ENCODE peak calls at places on chromosomes 12 and 14, in seven cellular contexts. C is lower leg skin, E is endothelial cell of umbilical vein, R is tibial nerve, P is sigmoid colon, W is HCT116, Z is IMR-90. S is an unnamed sample.

GRCh38 chr12:125024949-125025563 is 31.6 kb downstream of the BRI3BP start:
- DNase-seq in W (no peak), R (no peak), C (no peak), E (no peak), P (no peak), Z (no peak), S (no peak)

GRCh38 chr12:9787340-9787737 is 26.6 kb upstream of the CD69 start:
- DNase-seq in P (no peak), W (no peak), E (no peak), Z (peak), C (no peak), R (no peak), S (no peak)

GRCh38 chr12:49339464-49339861 is 2.5 kb upstream of the C1QL4 start:
- DNase-seq in C (peak), Z (no peak), R (no peak), E (no peak), P (peak), W (no peak), S (no peak)

GRCh38 chr12:76766161-76766560 is 2.2 kb downstream of the ZDHHC17 start:
- DNase-seq in R (no peak), Z (no peak), C (no peak), E (no peak), P (no peak), W (no peak), S (no peak)

GRCh38 chr14:25537846-25538455 is 488.0 kb upstream of the STXBP6 start:
- DNase-seq in C (no peak), W (no peak), Z (no peak), R (no peak), P (no peak), E (no peak), S (peak)

GRCh38 chr12:15728118-15728598 is 61.0 kb downstream of the EPS8 start:
- DNase-seq in E (peak), P (no peak), W (peak), Z (peak), R (no peak), C (no peak), S (peak)

GRCh38 chr14:103483600-103483999 is 39.0 kb downstream of the CKB start:
- DNase-seq in R (no peak), C (no peak), E (peak), P (no peak), W (no peak), Z (peak), S (peak)

GRCh38 chr12:53500119-53500775 is 836 bp upstream of the TARBP2 start:
- DNase-seq in W (no peak), P (peak), E (no peak), Z (peak), R (peak), C (peak), S (no peak)

GRCh38 chr12:80810874-80811273 is 94.2 kb downstream of the MYF5 start:
- DNase-seq in P (no peak), W (no peak), C (no peak), R (no peak), E (no peak), Z (peak), S (no peak)

GRCh38 chr12:69405466-69405865 is 45.9 kb downstream of the YEATS4 start:
- DNase-seq in R (no peak), Z (peak), C (no peak), W (peak), E (peak), P (no peak), S (peak)

GRCh38 chr14:77910506-77910905 is 110.6 kb downstream of the ADCK1 start:
- DNase-seq in P (peak), Z (no peak), E (no peak), W (no peak), R (no peak), C (no peak), S (no peak)

GRCh38 chr14:99001241-99001640 is 270.8 kb downstream of the BCL11B start:
- DNase-seq in Z (no peak), P (no peak), C (no peak), E (no peak), W (no peak), R (no peak), S (no peak)

GRCh38 chr12:60834806-60835205 is 1239.0 kb downstream of the SLC16A7 start:
- DNase-seq in C (no peak), Z (no peak), P (no peak), W (no peak), R (no peak), E (no peak), S (no peak)

GRCh38 chr14:91315844-91316267 is 71.4 kb upstream of the GPR68 start:
- DNase-seq in C (no peak), R (no peak), W (no peak), E (no peak), Z (no peak), P (no peak), S (no peak)
- TF ChIP-seq POLR2A in C (no peak), R (no peak), W (no peak), E (no peak), Z (no peak), P (no peak), S (no peak)

DNA sequence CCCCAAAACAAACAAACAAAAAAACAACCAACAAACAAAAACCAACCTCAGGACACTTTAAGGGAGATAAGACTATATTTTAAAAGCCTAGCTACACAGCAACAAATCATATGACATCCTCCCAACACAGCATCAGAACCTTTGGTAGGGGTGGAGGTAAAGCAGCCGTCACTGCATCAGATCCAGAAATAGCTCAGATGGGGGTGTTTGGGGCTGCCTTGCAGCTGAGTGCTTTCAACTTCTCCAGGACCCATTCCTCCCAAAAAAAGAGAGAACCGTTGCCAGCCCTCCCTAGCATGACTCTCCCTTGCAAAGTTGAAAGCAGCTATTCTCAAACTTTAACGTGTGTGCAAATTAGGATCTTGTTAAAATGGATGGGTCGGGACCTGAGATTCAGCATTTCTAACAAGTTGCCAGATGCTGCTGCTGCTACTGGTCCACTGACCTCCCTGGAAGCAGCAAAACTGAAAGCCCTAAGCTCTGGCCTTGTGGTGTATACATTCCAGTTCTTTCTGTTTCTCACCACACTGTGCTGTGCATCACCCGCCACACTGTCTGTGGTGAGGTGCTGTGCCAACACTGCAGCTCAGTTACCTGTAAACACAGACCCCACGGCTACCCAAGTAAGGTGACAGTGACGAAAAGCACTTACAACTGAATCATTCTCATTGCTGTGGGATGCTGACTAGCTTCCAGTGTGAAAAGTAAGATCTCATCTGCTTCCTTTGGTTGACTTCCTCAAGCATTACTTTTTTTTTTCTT is 54.0 kb downstream of the SLC38A1 start:
- DNase-seq in Z (peak), W (no peak), P (no peak), C (no peak), E (no peak), R (no peak), S (no peak)
- TF ChIP-seq POLR2A in Z (no peak), W (no peak), P (no peak), C (no peak), E (no peak), R (no peak), S (no peak)

GRCh38 chr14:93331375-93332031 is 1.3 kb downstream of the BTBD7 start:
- DNase-seq in C (no peak), Z (no peak), R (no peak), E (peak), P (no peak), W (no peak), S (no peak)

GRCh38 chr14:93330609-93331000 is 2.2 kb downstream of the BTBD7 start:
- DNase-seq in C (no peak), R (no peak), Z (no peak), W (no peak), P (no peak), E (no peak), S (no peak)

GRCh38 chr14:93333631-93334095 is 827 bp upstream of the BTBD7 start:
- DNase-seq in E (no peak), P (no peak), C (no peak), Z (no peak), W (no peak), R (no peak), S (no peak)

GRCh38 chr14:93332032-93332852 is 594 bp downstream of the BTBD7 start:
- DNase-seq in C (peak), E (peak), W (no peak), R (no peak), Z (peak), P (peak), S (peak)

DNA sequence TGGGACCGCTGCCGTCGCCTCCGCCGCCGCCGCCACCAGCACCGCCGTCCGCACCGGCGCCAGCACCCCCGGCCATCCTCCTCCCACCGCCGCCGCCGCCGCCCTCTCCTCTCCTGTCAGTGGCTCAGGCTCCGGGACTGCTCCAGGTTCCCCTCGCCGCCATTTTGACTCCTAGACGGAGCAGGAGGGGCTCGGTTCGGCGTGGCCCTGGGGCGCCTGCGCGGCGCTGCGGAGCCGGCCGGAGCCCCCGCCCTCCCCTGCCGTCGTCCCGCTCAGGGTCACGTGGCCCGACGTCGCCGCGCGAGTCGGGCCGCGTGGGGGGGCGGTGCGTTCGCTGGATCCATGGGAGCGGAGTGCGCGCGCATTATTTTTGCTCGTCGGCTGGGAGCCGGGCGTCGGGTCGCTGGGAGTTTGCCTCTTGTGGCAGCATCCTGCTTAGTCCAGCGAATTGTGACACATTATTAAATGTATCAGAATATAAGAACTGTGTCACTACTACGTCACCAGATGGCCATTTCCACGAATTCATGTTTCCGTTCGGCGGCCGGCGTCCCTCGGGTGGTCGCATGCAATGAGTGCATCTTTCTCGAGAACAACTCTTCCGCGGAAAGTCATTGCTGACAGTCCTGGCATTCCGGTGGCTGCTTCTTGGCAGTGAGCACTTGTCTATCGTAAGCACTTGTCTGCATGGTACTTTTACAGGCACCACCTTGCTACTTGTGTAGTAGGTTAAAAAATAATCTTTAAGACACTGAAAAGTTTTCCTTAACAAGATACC is at the start of gene BTBD7:
- DNase-seq in E (peak), C (peak), Z (peak), R (peak), P (peak), W (peak), S (peak)
- TF ChIP-seq POLR2A in E (peak), C (no peak), Z (peak), R (peak), P (no peak), W (peak), S (peak)

GRCh38 chr12:71157601-71158233 is at the start of gene TSPAN8:
- DNase-seq in P (no peak), E (peak), W (no peak), Z (no peak), R (peak), C (no peak), S (no peak)

GRCh38 chr12:71158361-71158882 is 623 bp upstream of the TSPAN8 start:
- DNase-seq in E (peak), C (no peak), R (no peak), P (no peak), W (no peak), Z (no peak), S (no peak)

GRCh38 chr12:71155228-71155627 is 2.6 kb downstream of the TSPAN8 start:
- DNase-seq in Z (no peak), C (no peak), P (no peak), R (no peak), W (no peak), E (no peak), S (no peak)

GRCh38 chr12:71152838-71153237 is 5.0 kb downstream of the TSPAN8 start:
- DNase-seq in E (peak), W (no peak), P (no peak), C (no peak), R (no peak), Z (no peak), S (no peak)
- TF ChIP-seq POLR2A in E (no peak), W (no peak), P (peak), C (no peak), R (no peak), Z (no peak), S (no peak)

GRCh38 chr14:96362071-96362964 is 823 bp downstream of the ATG2B start:
- DNase-seq in Z (peak), W (peak), E (peak), P (no peak), C (no peak), R (peak), S (peak)
- TF ChIP-seq POLR2A in Z (peak), W (no peak), E (no peak), P (no peak), C (no peak), R (no peak), S (no peak)

GRCh38 chr12:57693659-57694458 is at the start of gene OS9:
- DNase-seq in W (peak), P (peak), C (peak), Z (peak), R (peak), E (peak), S (peak)
- TF ChIP-seq POLR2A in W (peak), P (peak), C (no peak), Z (peak), R (peak), E (peak), S (peak)

GRCh38 chr14:37051680-37052079 is 120.7 kb downstream of the SLC25A21 start:
- DNase-seq in C (no peak), R (no peak), Z (no peak), E (no peak), W (no peak), P (no peak), S (no peak)
- TF ChIP-seq POLR2A in C (no peak), R (no peak), Z (no peak), E (no peak), W (no peak), P (no peak), S (no peak)

GRCh38 chr14:105914738-105915385 is 388.5 kb downstream of the TMEM121 start:
- DNase-seq in P (no peak), W (no peak), C (no peak), E (no peak), R (no peak), Z (no peak), S (no peak)

GRCh38 chr14:105918496-105919262 is 392.3 kb downstream of the TMEM121 start:
- DNase-seq in R (no peak), W (no peak), Z (no peak), C (no peak), P (peak), E (no peak), S (no peak)

GRCh38 chr14:105919458-105920150 is 393.2 kb downstream of the TMEM121 start:
- DNase-seq in Z (no peak), P (peak), W (no peak), E (no peak), R (no peak), C (no peak), S (no peak)

GRCh38 chr14:105913861-105914260 is 387.5 kb downstream of the TMEM121 start:
- DNase-seq in W (no peak), Z (no peak), C (no peak), R (no peak), E (no peak), P (no peak), S (no peak)

GRCh38 chr14:105917933-105918436 is 391.6 kb downstream of the TMEM121 start:
- DNase-seq in E (no peak), Z (no peak), C (no peak), R (no peak), P (no peak), W (no peak), S (no peak)
- TF ChIP-seq POLR2A in E (no peak), Z (no peak), C (no peak), R (no peak), P (no peak), W (no peak), S (no peak)

GRCh38 chr14:64337901-64338615 is 43.9 kb upstream of the ESR2 start:
- DNase-seq in P (no peak), E (peak), Z (peak), R (peak), C (peak), W (no peak), S (peak)
- TF ChIP-seq POLR2A in P (no peak), E (no peak), Z (no peak), R (no peak), C (no peak), W (peak), S (peak)